ENCODE peak calls at places on chromosome 18, in seven cellular contexts. Q is mesendoderm, B is IMR-90, J is neuronal stem cell, Y is mesenchymal stem cell, T is trophoblast cell, P is H1. C is an unnamed sample.

GRCh38 chr18:13178976-13179375 is 39.6 kb upstream of the LDLRAD4 start:
- DNase-seq in P (no peak), B (peak), J (no peak), Q (no peak), Y (peak), T (no peak), C (no peak)

GRCh38 chr18:46253498-46253897 is 149.3 kb downstream of the HAUS1 start:
- DNase-seq in Q (no peak), J (no peak), P (no peak), B (peak), Y (peak), T (no peak), C (no peak)

GRCh38 chr18:3604626-3605408 is 154.8 kb downstream of the TGIF1 start:
- DNase-seq in T (peak), P (no peak), J (no peak), B (peak), Y (peak), Q (peak), C (no peak)

GRCh38 chr18:47615043-47615442 is 315.4 kb downstream of the SMAD2 start:
- DNase-seq in Q (no peak), B (no peak), Y (no peak), J (no peak), P (no peak), T (no peak), C (peak)

GRCh38 chr18:60563082-60563481 is 190.5 kb upstream of the MC4R start:
- DNase-seq in J (no peak), Q (no peak), B (no peak), Y (no peak), T (no peak), P (no peak), C (no peak)

GRCh38 chr18:67243799-67244587 is 272.5 kb downstream of the DSEL start:
- DNase-seq in J (no peak), Q (no peak), Y (peak), T (no peak), P (no peak), B (peak), C (no peak)

GRCh38 chr18:74806700-74807416 is 209.2 kb downstream of the ZNF407 start:
- DNase-seq in Q (peak), Y (peak), P (no peak), B (peak), J (no peak), T (peak), C (no peak)

GRCh38 chr18:675307-675706 is 17.9 kb downstream of the TYMS start:
- DNase-seq in J (no peak), Y (no peak), B (no peak), T (no peak), P (no peak), Q (no peak), C (no peak)

GRCh38 chr18:32389868-32390267 is 80.8 kb downstream of the GAREM1 start:
- DNase-seq in T (no peak), Y (no peak), B (no peak), J (no peak), Q (no peak), P (no peak), C (no peak)

GRCh38 chr18:79707239-79707638 is 27.6 kb downstream of the CTDP1 start:
- DNase-seq in T (no peak), P (no peak), J (no peak), B (no peak), Y (no peak), Q (no peak), C (no peak)

GRCh38 chr18:79402977-79403722 is 7.4 kb downstream of the NFATC1 start:
- DNase-seq in Y (no peak), P (no peak), Q (no peak), T (no peak), B (no peak), J (no peak), C (no peak)

GRCh38 chr18:3304832-3305231 is 42.9 kb downstream of the MYL12B start:
- DNase-seq in J (no peak), T (no peak), Y (no peak), P (no peak), Q (no peak), B (no peak), C (no peak)

GRCh38 chr18:79523738-79524180 is 128.0 kb downstream of the NFATC1 start:
- DNase-seq in B (no peak), Q (no peak), T (no peak), P (no peak), J (no peak), Y (no peak), C (no peak)

GRCh38 chr18:21826196-21826595 is 85.6 kb downstream of the MIB1 start:
- DNase-seq in P (no peak), T (no peak), B (peak), J (no peak), Q (no peak), Y (peak), C (no peak)

GRCh38 chr18:58270396-58270795 is 226.4 kb downstream of the NEDD4L start:
- DNase-seq in B (no peak), Y (no peak), J (no peak), Q (no peak), P (no peak), T (no peak), C (no peak)

GRCh38 chr18:39523281-39523680 is 1957.7 kb upstream of the CELF4 start:
- DNase-seq in T (peak), J (no peak), P (no peak), Q (peak), B (peak), Y (peak), C (no peak)

GRCh38 chr18:499351-500229 is 911 bp downstream of the COLEC12 start:
- DNase-seq in Q (peak), B (peak), T (peak), P (no peak), Y (peak), J (no peak), C (no peak)

GRCh38 chr18:57437433-57437781 is 2.2 kb downstream of the ONECUT2 start:
- DNase-seq in J (no peak), Y (no peak), P (no peak), B (no peak), Q (peak), T (no peak), C (peak)

GRCh38 chr18:46660955-46661749 is 4.1 kb upstream of the LOXHD1 start:
- DNase-seq in T (no peak), J (peak), Y (peak), Q (peak), P (no peak), B (peak), C (peak)

GRCh38 chr18:5979971-5980457 is 84.7 kb upstream of the TMEM200C start:
- DNase-seq in P (no peak), T (no peak), Y (no peak), J (no peak), Q (no peak), B (no peak), C (peak)

GRCh38 chr18:48982269-48982668 is 31.5 kb upstream of the SMAD7 start:
- DNase-seq in Y (no peak), T (no peak), Q (no peak), J (no peak), P (no peak), B (no peak), C (no peak)

GRCh38 chr18:61400016-61400630 is 66.9 kb downstream of the CDH20 start:
- DNase-seq in Q (peak), J (peak), Y (no peak), B (no peak), P (no peak), T (no peak), C (no peak)

GRCh38 chr18:25561923-25562322 is 210.0 kb upstream of the ZNF521 start:
- DNase-seq in T (peak), P (no peak), Y (peak), Q (peak), B (peak), J (peak), C (no peak)

GRCh38 chr18:46386788-46387187 is 270.2 kb downstream of the LOXHD1 start:
- DNase-seq in T (no peak), Q (no peak), P (no peak), J (no peak), B (no peak), Y (no peak), C (no peak)

GRCh38 chr18:814300-815084 is 2.5 kb upstream of the YES1 start:
- DNase-seq in Y (no peak), B (no peak), J (no peak), T (no peak), P (no peak), Q (peak), C (peak)

GRCh38 chr18:69838620-69839411 is 108.9 kb downstream of the CD226 start:
- DNase-seq in P (peak), Y (no peak), Q (peak), B (no peak), T (no peak), J (no peak), C (peak)

GRCh38 chr18:61743775-61744531 is 148.9 kb downstream of the RNF152 start:
- DNase-seq in Q (peak), Y (peak), P (no peak), J (no peak), T (no peak), B (peak), C (no peak)

GRCh38 chr18:54261894-54262293 is 7.4 kb upstream of the POLI start:
- DNase-seq in P (no peak), B (no peak), T (no peak), Y (no peak), J (no peak), Q (no peak), C (no peak)

GRCh38 chr18:35155403-35156117 is 85.3 kb upstream of the ZNF397 start:
- DNase-seq in J (no peak), Q (no peak), T (no peak), B (peak), P (no peak), Y (no peak), C (no peak)

GRCh38 chr18:34978953-34979608 is 62.1 kb upstream of the MAPRE2 start:
- DNase-seq in Q (peak), Y (peak), J (no peak), B (peak), P (no peak), T (peak), C (peak)

GRCh38 chr18:11587846-11588245 is 21.6 kb upstream of the SLC35G4 start:
- DNase-seq in B (no peak), T (no peak), Q (no peak), P (no peak), J (no peak), Y (no peak), C (no peak)
- H3K4me2 ChIP-seq in B (no peak), T (no peak), Q (no peak), P (no peak), J (no peak), Y (no peak), C (no peak)

GRCh38 chr18:23929362-23929940 is 85.1 kb upstream of the TTC39C start:
- DNase-seq in Q (no peak), Y (no peak), P (no peak), B (no peak), T (no peak), J (no peak), C (no peak)
- H2BK120ac ChIP-seq in Q (no peak), Y (no peak), P (no peak), B (no peak), T (no peak), J (no peak), C (no peak)

GRCh38 chr18:8982416-8983183 is 119.9 kb upstream of the NDUFV2 start:
- DNase-seq in Q (peak), Y (peak), J (peak), P (no peak), B (peak), T (peak), C (no peak)
- H3K4me2 ChIP-seq in Q (no peak), Y (no peak), J (no peak), P (no peak), B (no peak), T (no peak), C (no peak)

DNA sequence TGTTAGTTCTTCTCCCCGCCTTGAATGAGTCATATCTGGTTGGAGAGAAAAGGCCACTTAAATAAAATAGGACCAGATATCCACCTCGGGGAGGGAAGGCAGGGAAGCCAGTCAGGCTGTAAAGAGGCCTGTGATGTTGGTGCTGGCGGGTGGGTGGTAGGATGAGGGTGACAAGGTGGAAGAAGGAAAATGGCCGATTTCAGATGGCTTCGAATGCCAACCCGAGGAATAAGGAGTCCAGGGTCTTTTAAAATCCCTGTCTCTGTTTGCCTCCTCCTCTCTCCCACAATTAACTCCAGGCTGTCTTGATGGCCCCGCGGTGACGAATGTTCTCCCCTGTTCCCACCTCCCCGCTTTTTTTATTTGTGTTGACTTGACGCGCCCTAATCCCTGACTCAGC is 41.5 kb downstream of the CELF4 start:
- DNase-seq in J (no peak), Q (no peak), Y (no peak), B (no peak), T (no peak), P (no peak), C (no peak)
- H2BK120ac ChIP-seq in J (no peak), Q (no peak), Y (no peak), B (no peak), T (no peak), P (no peak), C (no peak)

GRCh38 chr18:55461843-55462242 is 126.1 kb downstream of the TCF4 start:
- DNase-seq in Q (no peak), B (no peak), J (no peak), Y (no peak), T (no peak), P (no peak), C (no peak)

GRCh38 chr18:55466789-55467188 is 121.2 kb downstream of the TCF4 start:
- DNase-seq in Y (no peak), P (no peak), B (no peak), Q (no peak), J (no peak), T (no peak), C (no peak)

GRCh38 chr18:55465313-55465712 is 122.7 kb downstream of the TCF4 start:
- DNase-seq in T (no peak), Y (no peak), J (no peak), Q (peak), P (no peak), B (no peak), C (no peak)

GRCh38 chr18:55462652-55463051 is 125.3 kb downstream of the TCF4 start:
- DNase-seq in J (no peak), T (no peak), Y (no peak), Q (no peak), B (no peak), P (no peak), C (no peak)

DNA sequence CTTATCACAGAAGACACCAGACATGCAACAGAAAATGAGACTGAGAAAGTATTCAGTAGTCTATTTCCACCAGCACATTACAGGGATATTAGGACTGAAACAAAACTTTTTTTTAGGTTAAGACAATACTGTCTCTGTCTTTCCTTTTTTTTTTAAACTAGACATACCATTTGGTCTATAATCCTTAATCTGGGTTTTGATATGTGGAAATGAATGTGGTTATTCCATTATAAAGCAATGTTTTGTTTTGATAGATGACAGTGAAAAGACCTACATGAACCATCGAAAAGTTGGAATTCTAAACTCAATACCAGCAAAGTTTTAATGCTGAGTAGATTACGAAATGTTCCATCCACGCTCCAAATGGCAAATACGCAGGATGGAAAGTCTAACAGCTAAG is 123.4 kb downstream of the TCF4 start:
- DNase-seq in Y (no peak), B (no peak), J (no peak), T (no peak), Q (no peak), P (no peak), C (no peak)
- H3K4me2 ChIP-seq in Y (no peak), B (no peak), J (no peak), T (no peak), Q (no peak), P (no peak), C (no peak)

GRCh38 chr18:77178559-77178958 is 46.0 kb upstream of the MBP start:
- DNase-seq in Y (peak), J (no peak), Q (no peak), T (peak), P (no peak), B (peak), C (no peak)
- H2BK120ac ChIP-seq in Y (no peak), J (no peak), Q (no peak), T (no peak), P (no peak), B (no peak), C (no peak)

DNA sequence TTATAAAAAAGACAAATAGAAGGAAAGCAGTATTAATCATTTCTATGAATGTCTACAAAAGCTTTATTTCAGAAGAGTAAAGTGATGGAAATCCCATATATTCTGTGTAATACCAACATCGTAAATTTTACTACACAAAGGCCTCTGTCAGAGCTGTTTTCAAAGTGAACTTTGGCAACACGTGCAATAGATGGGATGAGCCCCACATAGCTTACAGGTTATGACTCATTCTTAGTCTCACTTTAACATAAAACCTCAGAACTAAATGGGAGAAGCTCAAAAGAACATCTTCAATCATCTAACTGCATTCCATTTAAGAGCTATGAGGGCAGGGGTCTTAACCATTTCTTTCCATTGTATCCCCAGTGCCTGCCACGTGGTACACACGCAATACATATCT is 11.5 kb downstream of the VPS4B start:
- DNase-seq in B (peak), Y (peak), T (no peak), J (no peak), P (no peak), Q (no peak), C (no peak)
- H3K4me2 ChIP-seq in B (peak), Y (no peak), T (no peak), J (no peak), P (no peak), Q (no peak), C (no peak)

GRCh38 chr18:30591462-30591861 is 451.1 kb downstream of the DSC3 start:
- DNase-seq in Q (no peak), B (no peak), J (no peak), Y (no peak), T (no peak), P (no peak), C (no peak)
- H2BK120ac ChIP-seq in Q (no peak), B (no peak), J (no peak), Y (no peak), T (no peak), P (no peak), C (no peak)